ENCODE peak calls at places on chromosome 4, in nine cellular contexts. O is dermis microvascular lymphatic vessel endothelial cell; H is epithelial cell of esophagus; F is LoVo; X is cardiac muscle cell; C is EL; P is NCI-H460; A is NCI-H345; D is stimulated activated CD4-positive, alpha-beta T cell treated with anti-CD3 and anti-CD28 coated beads, Interleukin-15, amount 100 ng/mL, for 1 hour. J is an unnamed sample.

GRCh38 chr4:40227284-40227683 is 30.5 kb downstream of the RHOH start:
- DNase-seq in O (no peak), H (no peak), F (no peak), X (no peak), C (no peak), P (no peak), A (no peak), D (no peak), J (no peak)

GRCh38 chr4:10121568-10122097 is 5.0 kb upstream of the WDR1 start:
- DNase-seq in O (no peak), H (no peak), F (no peak), X (no peak), C (no peak), P (no peak), A (no peak), D (no peak), J (no peak)

GRCh38 chr4:76867880-76868655 is 29.9 kb downstream of the SOWAHB start:
- DNase-seq in O (no peak), H (peak), F (peak), X (no peak), C (no peak), P (no peak), A (peak), D (no peak), J (no peak)

GRCh38 chr4:7610062-7610670 is 175.4 kb upstream of the PSAPL1 start:
- DNase-seq in O (no peak), H (no peak), F (no peak), X (no peak), C (no peak), P (no peak), A (no peak), D (no peak), J (no peak)

GRCh38 chr4:172962564-172963353 is 205.9 kb upstream of the GALNT7 start:
- DNase-seq in O (peak), H (peak), F (peak), X (no peak), C (peak), P (no peak), A (peak), D (no peak), J (no peak)

GRCh38 chr4:153220709-153221367 is 16.6 kb downstream of the TRIM2 start:
- DNase-seq in O (no peak), H (no peak), F (no peak), X (no peak), C (peak), P (no peak), A (no peak), D (no peak), J (no peak)

GRCh38 chr4:37463457-37463856 is 218.9 kb downstream of the NWD2 start:
- DNase-seq in O (no peak), H (no peak), F (no peak), X (no peak), C (no peak), P (no peak), A (no peak), D (no peak), J (no peak)

GRCh38 chr4:128347930-128348660 is 60.5 kb upstream of the PGRMC2 start:
- DNase-seq in O (no peak), H (no peak), F (no peak), X (no peak), C (no peak), P (no peak), A (no peak), D (no peak), J (no peak)

GRCh38 chr4:37674446-37674845 is 11.7 kb downstream of the RELL1 start:
- DNase-seq in O (no peak), H (no peak), F (no peak), X (no peak), C (no peak), P (no peak), A (no peak), D (no peak), J (no peak)

GRCh38 chr4:72997409-72997808 is 72.1 kb downstream of the COX18 start:
- DNase-seq in O (no peak), H (peak), F (peak), X (no peak), C (peak), P (no peak), A (no peak), D (no peak), J (peak)

GRCh38 chr4:40058854-40059253 is 2.2 kb downstream of the N4BP2 start:
- DNase-seq in O (no peak), H (no peak), F (no peak), X (no peak), C (no peak), P (no peak), A (no peak), D (no peak), J (no peak)

GRCh38 chr4:98341309-98341708 is 80.1 kb downstream of the RAP1GDS1 start:
- DNase-seq in O (no peak), H (no peak), F (no peak), X (no peak), C (peak), P (no peak), A (no peak), D (no peak), J (no peak)

GRCh38 chr4:39134674-39135073 is 47.7 kb upstream of the WDR19 start:
- DNase-seq in O (no peak), H (no peak), F (no peak), X (no peak), C (no peak), P (no peak), A (peak), D (no peak), J (no peak)

GRCh38 chr4:117491531-117491930 is 406.2 kb upstream of the TRAM1L1 start:
- DNase-seq in O (no peak), H (no peak), F (no peak), X (no peak), C (no peak), P (no peak), A (no peak), D (no peak), J (no peak)

GRCh38 chr4:4985036-4985435 is 34.2 kb downstream of the CYTL1 start:
- DNase-seq in O (no peak), H (no peak), F (no peak), X (no peak), C (no peak), P (no peak), A (no peak), D (no peak), J (no peak)

GRCh38 chr4:8093587-8094274 is 64.9 kb downstream of the ABLIM2 start:
- DNase-seq in O (no peak), H (no peak), F (no peak), X (no peak), C (no peak), P (no peak), A (no peak), D (no peak), J (no peak)

GRCh38 chr4:190020790-190021717 is 6.0 kb downstream of the FRG2 start:
- DNase-seq in O (no peak), H (peak), F (no peak), X (peak), C (peak), P (peak), A (no peak), D (no peak), J (no peak)

GRCh38 chr4:182014989-182015388 is 228.2 kb upstream of the TENM3 start:
- DNase-seq in O (no peak), H (no peak), F (no peak), X (no peak), C (no peak), P (no peak), A (no peak), D (no peak), J (no peak)

GRCh38 chr4:163554870-163555465 is 60.5 kb downstream of the TMA16 start:
- DNase-seq in O (peak), H (peak), F (peak), X (peak), C (peak), P (peak), A (no peak), D (no peak), J (no peak)

GRCh38 chr4:182143086-182143821 is 99.9 kb upstream of the TENM3 start:
- DNase-seq in O (no peak), H (peak), F (peak), X (peak), C (peak), P (no peak), A (no peak), D (no peak), J (no peak)

GRCh38 chr4:73127839-73128448 is 58.4 kb upstream of the COX18 start:
- DNase-seq in O (peak), H (peak), F (no peak), X (peak), C (peak), P (no peak), A (no peak), D (no peak), J (no peak)

GRCh38 chr4:25795566-25796454 is 67.0 kb downstream of the SEL1L3 start:
- DNase-seq in O (no peak), H (peak), F (no peak), X (peak), C (peak), P (no peak), A (no peak), D (no peak), J (no peak)

GRCh38 chr4:164613761-164614277 is 140.1 kb upstream of the SMIM31 start:
- DNase-seq in O (no peak), H (peak), F (no peak), X (no peak), C (no peak), P (no peak), A (no peak), D (no peak), J (no peak)

GRCh38 chr4:168717852-168718251 is 221.0 kb downstream of the PALLD start:
- DNase-seq in O (no peak), H (no peak), F (no peak), X (peak), C (no peak), P (no peak), A (no peak), D (no peak), J (peak)

GRCh38 chr4:60250657-60251056 is 949.5 kb upstream of the ADGRL3 start:
- DNase-seq in O (no peak), H (no peak), F (no peak), X (no peak), C (no peak), P (no peak), A (no peak), D (no peak), J (no peak)

GRCh38 chr4:4784379-4784778 is 75.1 kb upstream of the MSX1 start:
- DNase-seq in O (no peak), H (no peak), F (no peak), X (no peak), C (no peak), P (no peak), A (no peak), D (no peak), J (no peak)

GRCh38 chr4:10032625-10033024 is 11.3 kb upstream of the SLC2A9 start:
- DNase-seq in O (peak), H (peak), F (peak), X (no peak), C (peak), P (no peak), A (no peak), D (no peak), J (no peak)

GRCh38 chr4:108433832-108434231 is 186.5 kb upstream of the RPL34 start:
- DNase-seq in O (no peak), H (peak), F (peak), X (no peak), C (peak), P (no peak), A (no peak), D (no peak), J (no peak)

GRCh38 chr4:110184124-110184790 is 14.2 kb downstream of the ELOVL6 start:
- DNase-seq in O (no peak), H (peak), F (no peak), X (no peak), C (peak), P (no peak), A (no peak), D (no peak), J (no peak)